ENCODE peak calls at places on chromosomes 11 and 22, in ten cellular contexts. Q is PC-9, R is A549, V is endothelial cell of umbilical vein, K is GM23338, L is mammary epithelial cell, I is hepatocyte, H is GM12878, T is H9, S is fibroblast of lung. Y is an unnamed sample.

GRCh38 chr11:117126223-117126965 is 17.7 kb upstream of the PAFAH1B2 start:
- DNase-seq in Q (no peak), R (no peak), V (no peak), K (no peak), L (no peak), I (no peak), H (no peak), T (no peak), S (no peak), Y (no peak)

GRCh38 chr22:30015846-30016245 is 64.4 kb upstream of the HORMAD2 start:
- DNase-seq in Q (no peak), R (no peak), V (no peak), K (no peak), L (peak), I (no peak), H (no peak), T (no peak), S (peak), Y (no peak)

GRCh38 chr22:48250937-48251530 is 1488.6 kb downstream of the TBC1D22A start:
- DNase-seq in Q (no peak), R (no peak), V (no peak), K (no peak), L (no peak), I (no peak), H (no peak), T (no peak), S (no peak), Y (no peak)

GRCh38 chr11:123428221-123428631 is 1.8 kb upstream of the GRAMD1B start:
- DNase-seq in Q (no peak), R (no peak), V (no peak), K (no peak), L (no peak), I (no peak), H (no peak), T (no peak), S (no peak), Y (no peak)

GRCh38 chr11:76806131-76806530 is 23.0 kb downstream of the TSKU start:
- DNase-seq in Q (no peak), R (no peak), V (no peak), K (no peak), L (no peak), I (no peak), H (no peak), T (no peak), S (no peak), Y (no peak)

GRCh38 chr11:6297831-6298230 is 22.5 kb downstream of the CAVIN3 start:
- DNase-seq in Q (no peak), R (no peak), V (peak), K (no peak), L (no peak), I (no peak), H (no peak), T (no peak), S (no peak), Y (no peak)

GRCh38 chr22:43944670-43945430 is 10.4 kb upstream of the SAMM50 start:
- DNase-seq in Q (peak), R (no peak), V (no peak), K (no peak), L (peak), I (no peak), H (no peak), T (no peak), S (no peak), Y (no peak)

GRCh38 chr22:36528336-36528735 is 630 bp downstream of the EIF3D start:
- DNase-seq in Q (no peak), R (no peak), V (no peak), K (no peak), L (no peak), I (peak), H (no peak), T (no peak), S (peak), Y (no peak)

GRCh38 chr11:117490019-117490679 is 162.5 kb downstream of the CEP164 start:
- DNase-seq in Q (no peak), R (no peak), V (no peak), K (peak), L (no peak), I (no peak), H (no peak), T (no peak), S (no peak), Y (no peak)

GRCh38 chr11:78399136-78399535 is 18.5 kb downstream of the GAB2 start:
- DNase-seq in Q (no peak), R (no peak), V (no peak), K (peak), L (no peak), I (no peak), H (no peak), T (no peak), S (no peak), Y (no peak)

GRCh38 chr22:42959472-42960145 is 55.3 kb downstream of the PACSIN2 start:
- DNase-seq in Q (peak), R (peak), V (peak), K (peak), L (peak), I (peak), H (no peak), T (no peak), S (peak), Y (no peak)

GRCh38 chr22:23514317-23515038 is 65.6 kb downstream of the IGLL1 start:
- DNase-seq in Q (no peak), R (no peak), V (no peak), K (peak), L (no peak), I (no peak), H (no peak), T (peak), S (no peak), Y (no peak)

GRCh38 chr11:91876746-91877145 is 347.9 kb upstream of the FAT3 start:
- DNase-seq in Q (no peak), R (no peak), V (no peak), K (no peak), L (no peak), I (no peak), H (no peak), T (no peak), S (no peak), Y (no peak)

GRCh38 chr11:133966147-133966546 is 9.4 kb upstream of the IGSF9B start:
- DNase-seq in Q (no peak), R (no peak), V (no peak), K (no peak), L (no peak), I (no peak), H (no peak), T (no peak), S (no peak), Y (no peak)

GRCh38 chr11:132910016-132910760 is 622.1 kb downstream of the OPCML start:
- DNase-seq in Q (no peak), R (no peak), V (no peak), K (peak), L (no peak), I (no peak), H (no peak), T (no peak), S (no peak), Y (no peak)

GRCh38 chr11:118051611-118052461 is 25.0 kb upstream of the TMPRSS4 start:
- DNase-seq in Q (no peak), R (no peak), V (no peak), K (no peak), L (no peak), I (no peak), H (peak), T (no peak), S (no peak), Y (peak)

GRCh38 chr11:103731681-103732080 is 304.8 kb upstream of the DDI1 start:
- DNase-seq in Q (no peak), R (no peak), V (no peak), K (no peak), L (no peak), I (no peak), H (no peak), T (no peak), S (no peak), Y (no peak)

GRCh38 chr11:9459573-9460321 is 1.1 kb upstream of the ZNF143 start:
- DNase-seq in Q (no peak), R (peak), V (peak), K (peak), L (peak), I (peak), H (no peak), T (no peak), S (peak), Y (peak)

DNA sequence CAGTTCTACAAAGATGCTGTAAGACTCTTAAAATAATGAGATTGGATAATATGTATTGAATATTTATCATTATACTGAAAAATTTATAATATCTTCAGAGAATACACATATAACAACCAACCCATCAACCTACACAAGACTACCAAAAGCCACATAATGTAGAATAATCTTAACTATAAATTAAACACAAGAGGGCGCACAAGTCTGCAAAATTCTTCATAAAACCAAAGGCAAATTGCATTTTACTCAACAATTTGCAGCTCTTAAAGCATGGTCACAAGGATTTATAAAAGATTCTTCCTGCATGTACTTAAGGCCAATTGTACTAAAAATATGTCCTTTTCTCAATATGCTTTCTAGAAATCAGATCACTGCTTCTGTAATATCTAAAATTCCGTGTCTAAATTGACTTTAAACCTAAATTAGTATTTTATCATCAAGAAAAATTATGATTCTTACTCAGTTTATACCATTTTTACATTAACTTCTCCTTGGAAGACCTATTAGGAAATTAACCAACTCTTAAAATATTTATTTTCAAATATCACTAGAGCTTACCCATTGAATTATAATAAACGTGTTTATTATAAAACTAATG is 79.0 kb downstream of the TTC28 start:
- DNase-seq in Q (no peak), R (peak), V (peak), K (peak), L (peak), I (peak), H (no peak), T (no peak), S (peak), Y (peak)
- TF ChIP-seq CTCF in Q (peak), R (peak), V (no peak), K (peak), L (peak), I (peak), H (peak), T (peak), S (peak), Y (peak)

DNA sequence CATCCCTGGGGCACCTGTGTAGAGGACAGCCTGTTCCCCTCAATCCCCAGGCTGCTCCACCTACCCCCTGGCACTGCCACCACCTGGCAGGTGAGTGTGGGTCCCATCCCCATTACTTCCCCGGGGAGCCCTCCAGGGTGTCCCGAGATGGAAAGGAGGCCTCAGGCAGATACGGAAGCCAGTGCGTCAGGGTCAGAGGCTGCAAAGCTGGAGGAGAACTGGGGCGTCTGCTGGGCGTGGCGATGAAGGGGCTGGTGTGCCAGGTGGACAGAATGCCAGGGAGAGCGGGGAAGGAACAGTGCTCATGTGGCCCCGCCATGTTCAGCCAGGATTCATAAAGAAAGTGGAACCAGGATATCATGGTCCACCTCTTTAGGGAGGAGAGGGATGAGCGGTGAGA is 7.8 kb downstream of the YPEL1 start:
- DNase-seq in Q (no peak), R (no peak), V (no peak), K (no peak), L (no peak), I (no peak), H (no peak), T (no peak), S (no peak), Y (no peak)
- H3K4me2 ChIP-seq in Q (no peak), R (no peak), V (no peak), K (no peak), L (no peak), I (no peak), H (no peak), T (no peak), S (no peak), Y (no peak)

GRCh38 chr11:73218830-73219215 is 742 bp downstream of the P2RY2 start:
- DNase-seq in Q (no peak), R (no peak), V (no peak), K (no peak), L (no peak), I (no peak), H (no peak), T (no peak), S (no peak), Y (no peak)
- TF ChIP-seq CTCF in Q (no peak), R (no peak), V (no peak), K (no peak), L (no peak), I (no peak), H (no peak), T (no peak), S (no peak), Y (no peak)

GRCh38 chr11:72742522-72743320 is 9.5 kb downstream of the ARAP1 start:
- DNase-seq in Q (no peak), R (no peak), V (no peak), K (no peak), L (no peak), I (no peak), H (no peak), T (no peak), S (no peak), Y (no peak)

GRCh38 chr11:72745511-72745910 is 6.7 kb downstream of the ARAP1 start:
- DNase-seq in Q (no peak), R (no peak), V (no peak), K (no peak), L (no peak), I (no peak), H (no peak), T (no peak), S (no peak), Y (no peak)

GRCh38 chr11:72745925-72746550 is 6.2 kb downstream of the ARAP1 start:
- DNase-seq in Q (no peak), R (no peak), V (no peak), K (no peak), L (no peak), I (no peak), H (no peak), T (no peak), S (no peak), Y (no peak)

GRCh38 chr11:72743321-72744221 is 8.6 kb downstream of the ARAP1 start:
- DNase-seq in Q (no peak), R (no peak), V (no peak), K (no peak), L (no peak), I (no peak), H (no peak), T (no peak), S (no peak), Y (no peak)

GRCh38 chr11:72744474-72744873 is 7.7 kb downstream of the ARAP1 start:
- DNase-seq in Q (no peak), R (no peak), V (no peak), K (no peak), L (no peak), I (no peak), H (no peak), T (no peak), S (no peak), Y (no peak)
- H3K4me2 ChIP-seq in Q (no peak), R (no peak), V (no peak), K (no peak), L (no peak), I (no peak), H (peak), T (no peak), S (no peak), Y (no peak)

GRCh38 chr22:32951807-32952153 is 106.4 kb downstream of the SYN3 start:
- DNase-seq in Q (no peak), R (no peak), V (no peak), K (no peak), L (no peak), I (no peak), H (no peak), T (no peak), S (no peak), Y (no peak)

GRCh38 chr22:32949719-32950118 is 108.5 kb downstream of the SYN3 start:
- DNase-seq in Q (no peak), R (no peak), V (no peak), K (no peak), L (no peak), I (peak), H (no peak), T (no peak), S (no peak), Y (no peak)

GRCh38 chr22:32947581-32947980 is 110.6 kb downstream of the SYN3 start:
- DNase-seq in Q (no peak), R (no peak), V (no peak), K (no peak), L (no peak), I (no peak), H (no peak), T (no peak), S (no peak), Y (no peak)

GRCh38 chr22:32950366-32950765 is 107.8 kb downstream of the SYN3 start:
- DNase-seq in Q (no peak), R (no peak), V (no peak), K (no peak), L (no peak), I (no peak), H (no peak), T (no peak), S (no peak), Y (no peak)

DNA sequence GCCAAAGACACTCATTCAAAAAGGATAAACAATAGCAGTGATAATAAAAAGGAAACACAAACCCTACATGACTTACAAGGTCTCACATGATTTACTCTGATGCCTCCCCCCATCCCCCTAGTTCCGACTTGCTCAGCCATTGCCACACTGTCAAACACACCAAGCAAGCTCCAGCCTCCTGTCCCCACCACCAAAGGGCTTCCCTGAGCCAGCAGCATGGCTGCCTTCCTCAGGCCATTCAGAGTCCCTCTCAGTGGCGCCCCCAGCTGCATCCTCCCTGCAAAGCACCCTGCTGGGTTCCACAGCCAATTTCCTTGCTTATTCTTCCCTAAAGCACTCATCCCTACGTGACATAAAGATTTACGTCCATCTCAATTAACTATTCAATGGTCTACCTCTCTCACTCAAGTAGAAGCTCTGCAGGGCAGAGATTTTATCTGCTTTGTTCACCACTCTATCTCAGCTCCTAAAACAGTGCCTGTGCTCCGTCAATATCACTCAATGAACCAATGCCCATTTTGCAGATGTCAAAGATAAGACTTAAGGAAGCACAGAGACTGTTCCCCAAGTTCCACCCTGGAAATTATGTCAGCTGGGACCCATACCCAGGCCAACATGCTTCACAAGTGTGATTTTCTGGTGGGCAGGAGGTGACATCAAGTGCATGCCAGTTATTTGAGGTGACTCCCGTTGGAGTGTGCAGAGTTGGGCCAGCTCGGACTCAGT is 106.9 kb downstream of the SYN3 start:
- DNase-seq in Q (no peak), R (no peak), V (no peak), K (peak), L (no peak), I (no peak), H (no peak), T (peak), S (no peak), Y (no peak)
- TF ChIP-seq CTCF in Q (no peak), R (no peak), V (no peak), K (peak), L (no peak), I (peak), H (no peak), T (peak), S (no peak), Y (peak)

DNA sequence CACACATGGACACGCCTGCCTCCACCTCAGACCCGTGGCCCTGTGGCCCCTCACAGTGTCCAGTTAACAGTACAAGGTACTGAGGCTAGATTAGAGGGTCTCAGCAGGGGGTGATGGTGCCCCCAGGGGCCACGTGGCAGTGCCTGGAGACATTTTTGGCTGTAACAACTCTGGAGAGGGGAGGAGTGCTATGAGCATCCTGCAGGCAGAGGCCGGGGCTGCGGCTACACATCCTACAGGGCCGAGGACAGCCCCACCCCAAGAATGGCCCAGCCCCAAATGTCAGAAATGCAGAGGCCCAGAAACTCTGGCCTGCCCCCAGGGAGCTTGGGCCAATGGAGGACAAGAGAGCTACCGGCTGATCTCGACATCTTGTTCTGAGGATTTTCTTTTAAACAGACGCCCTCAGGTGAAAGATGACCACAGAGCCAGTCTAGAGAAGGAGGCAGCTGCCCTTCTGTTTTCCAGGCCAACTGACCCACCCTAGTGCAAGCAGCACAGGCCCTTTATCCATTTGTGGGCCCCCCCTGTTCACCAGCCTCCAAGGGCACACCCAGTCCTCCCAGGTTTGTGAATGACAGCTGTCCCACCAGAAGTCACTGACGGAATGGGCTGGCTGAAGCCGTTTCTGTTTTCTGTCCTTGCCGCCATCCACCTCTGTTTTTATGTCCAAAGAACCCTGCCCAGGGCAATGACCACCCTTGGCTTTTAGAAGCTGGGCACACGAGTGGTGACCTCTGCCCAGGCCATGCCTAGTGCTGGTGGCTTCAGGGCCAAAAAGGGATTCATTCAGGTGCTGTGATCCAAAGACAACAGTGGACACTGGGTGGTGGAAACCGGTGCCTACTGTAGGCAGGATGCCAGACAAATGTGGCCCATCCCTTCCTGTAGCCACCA is 85.2 kb upstream of the LINC01488 start:
- DNase-seq in Q (no peak), R (no peak), V (no peak), K (no peak), L (no peak), I (no peak), H (no peak), T (no peak), S (no peak), Y (no peak)
- H3K4me2 ChIP-seq in Q (no peak), R (no peak), V (no peak), K (no peak), L (no peak), I (no peak), H (no peak), T (no peak), S (no peak), Y (no peak)